ENCODE peak calls at places on chromosomes 13 and 19, in seven cellular contexts. B is HCT116, C is H1, D is K562, L is SK-N-SH, P is HepG2, K is GM12878. J is an unnamed sample.

GRCh38 chr13:95168191-95168590 is 133.1 kb downstream of the ABCC4 start:
- DNase-seq in B (no peak), C (no peak), D (no peak), L (no peak), P (no peak), K (no peak), J (no peak)

GRCh38 chr19:35846038-35846668 is 6.2 kb downstream of the NPHS1 start:
- DNase-seq in B (no peak), C (peak), D (no peak), L (no peak), P (no peak), K (no peak), J (peak)

GRCh38 chr19:3902317-3902973 is 22.0 kb downstream of the ATCAY start:
- DNase-seq in B (no peak), C (no peak), D (no peak), L (no peak), P (no peak), K (no peak), J (peak)

GRCh38 chr13:109628251-109628699 is 158.1 kb downstream of the IRS2 start:
- DNase-seq in B (no peak), C (no peak), D (no peak), L (no peak), P (no peak), K (no peak), J (no peak)

GRCh38 chr19:3186377-3186688 is 603 bp downstream of the NCLN start:
- DNase-seq in B (no peak), C (no peak), D (no peak), L (peak), P (no peak), K (no peak), J (no peak)

GRCh38 chr13:32731576-32731975 is 145.3 kb downstream of the PDS5B start:
- DNase-seq in B (no peak), C (no peak), D (no peak), L (no peak), P (no peak), K (no peak), J (no peak)

GRCh38 chr19:6772028-6772865 is at the start of gene VAV1:
- DNase-seq in B (no peak), C (no peak), D (peak), L (peak), P (no peak), K (peak), J (no peak)

GRCh38 chr13:39249971-39250370 is 211.7 kb downstream of the NHLRC3 start:
- DNase-seq in B (no peak), C (no peak), D (no peak), L (no peak), P (no peak), K (no peak), J (no peak)

GRCh38 chr13:44132710-44133109 is 240.9 kb upstream of the SERP2 start:
- DNase-seq in B (peak), C (no peak), D (no peak), L (no peak), P (no peak), K (no peak), J (no peak)

GRCh38 chr19:399370-399769 is 9.6 kb downstream of the C2CD4C start:
- DNase-seq in B (no peak), C (no peak), D (no peak), L (no peak), P (no peak), K (no peak), J (no peak)

GRCh38 chr13:78160793-78161192 is 242.2 kb upstream of the EDNRB start:
- DNase-seq in B (no peak), C (no peak), D (no peak), L (no peak), P (no peak), K (no peak), J (no peak)

GRCh38 chr19:47713046-47714021 is at the start of gene EHD2:
- DNase-seq in B (no peak), C (peak), D (peak), L (peak), P (no peak), K (no peak), J (no peak)

GRCh38 chr19:18939922-18940775 is 868 bp downstream of the HOMER3 start:
- DNase-seq in B (no peak), C (peak), D (no peak), L (peak), P (no peak), K (no peak), J (no peak)

GRCh38 chr13:102825921-102826706 is 19.7 kb upstream of the ERCC5 start:
- DNase-seq in B (no peak), C (no peak), D (no peak), L (no peak), P (no peak), K (no peak), J (no peak)

GRCh38 chr13:113880651-113881611 is 17.1 kb upstream of the GAS6 start:
- DNase-seq in B (no peak), C (no peak), D (no peak), L (no peak), P (no peak), K (no peak), J (no peak)

GRCh38 chr19:15038304-15038703 is 11.0 kb upstream of the CASP14 start:
- DNase-seq in B (no peak), C (no peak), D (no peak), L (no peak), P (no peak), K (no peak), J (no peak)

GRCh38 chr19:6258812-6259311 is 20.9 kb downstream of the MLLT1 start:
- DNase-seq in B (no peak), C (no peak), D (no peak), L (no peak), P (no peak), K (no peak), J (no peak)

GRCh38 chr13:45119469-45119989 is 781 bp upstream of the GTF2F2 start:
- DNase-seq in B (no peak), C (no peak), D (no peak), L (peak), P (no peak), K (peak), J (no peak)

GRCh38 chr13:37878921-37879320 is 9.3 kb upstream of the TRPC4 start:
- DNase-seq in B (no peak), C (no peak), D (no peak), L (no peak), P (no peak), K (no peak), J (no peak)

GRCh38 chr13:92849381-92849780 is 377.2 kb upstream of the GPC6 start:
- DNase-seq in B (no peak), C (no peak), D (no peak), L (no peak), P (no peak), K (no peak), J (no peak)

GRCh38 chr13:106491928-106492327 is 43.5 kb downstream of the EFNB2 start:
- DNase-seq in B (no peak), C (no peak), D (no peak), L (no peak), P (no peak), K (no peak), J (no peak)

GRCh38 chr13:40318366-40318765 is 348.1 kb downstream of the FOXO1 start:
- DNase-seq in B (no peak), C (no peak), D (no peak), L (peak), P (no peak), K (no peak), J (no peak)

GRCh38 chr19:29588095-29588494 is 18.0 kb upstream of the POP4 start:
- DNase-seq in B (no peak), C (no peak), D (no peak), L (no peak), P (no peak), K (no peak), J (no peak)

GRCh38 chr19:35290381-35291135 is 1.4 kb upstream of the MAG start:
- DNase-seq in B (no peak), C (no peak), D (no peak), L (no peak), P (no peak), K (no peak), J (no peak)

GRCh38 chr13:49635599-49636433 is 7.5 kb downstream of the ARL11 start:
- DNase-seq in B (no peak), C (peak), D (no peak), L (no peak), P (peak), K (peak), J (no peak)

GRCh38 chr19:6047741-6048231 is 62.5 kb downstream of the RFX2 start:
- DNase-seq in B (peak), C (peak), D (peak), L (peak), P (peak), K (no peak), J (peak)

GRCh38 chr13:100363874-100364273 is 224.7 kb downstream of the GGACT start:
- DNase-seq in B (no peak), C (no peak), D (no peak), L (no peak), P (no peak), K (no peak), J (no peak)

GRCh38 chr13:105165449-105166125 is 1369.9 kb downstream of the EFNB2 start:
- DNase-seq in B (no peak), C (no peak), D (no peak), L (no peak), P (no peak), K (peak), J (no peak)

GRCh38 chr13:111323950-111324651 is 3.7 kb downstream of the TEX29 start:
- DNase-seq in B (no peak), C (no peak), D (no peak), L (no peak), P (no peak), K (no peak), J (no peak)

GRCh38 chr13:99350191-99350590 is 43.0 kb upstream of the GPR183 start:
- DNase-seq in B (no peak), C (no peak), D (no peak), L (no peak), P (no peak), K (no peak), J (no peak)

GRCh38 chr19:2949939-2950285 is 5.1 kb upstream of the ZNF77 start:
- DNase-seq in B (no peak), C (no peak), D (peak), L (peak), P (peak), K (no peak), J (no peak)

GRCh38 chr13:44576396-44577235 is 486 bp upstream of the TSC22D1 start:
- DNase-seq in B (no peak), C (no peak), D (peak), L (peak), P (no peak), K (no peak), J (peak)

GRCh38 chr13:40789275-40790231 is at the start of gene SLC25A15:
- DNase-seq in B (peak), C (peak), D (peak), L (peak), P (peak), K (no peak), J (peak)

GRCh38 chr19:46413262-46414031 is at the start of gene CCDC8:
- DNase-seq in B (no peak), C (peak), D (peak), L (no peak), P (no peak), K (no peak), J (no peak)

GRCh38 chr13:49652691-49653305 is 24.5 kb downstream of the ARL11 start:
- DNase-seq in B (peak), C (peak), D (peak), L (peak), P (peak), K (no peak), J (peak)

GRCh38 chr13:22114630-22115311 is 443.9 kb downstream of the FGF9 start:
- DNase-seq in B (no peak), C (no peak), D (no peak), L (no peak), P (no peak), K (peak), J (no peak)
- TF ChIP-seq JUND in B (no peak), C (no peak), D (no peak), L (no peak), P (no peak), K (peak), J (no peak)

GRCh38 chr19:38336638-38337359 is 1.2 kb downstream of the CATSPERG start:
- DNase-seq in B (peak), C (peak), D (peak), L (peak), P (peak), K (peak), J (peak)

GRCh38 chr19:38331728-38332127 is 3.9 kb upstream of the CATSPERG start:
- DNase-seq in B (no peak), C (no peak), D (no peak), L (no peak), P (no peak), K (no peak), J (no peak)

GRCh38 chr19:38340927-38341326 is 5.3 kb downstream of the CATSPERG start:
- DNase-seq in B (no peak), C (no peak), D (no peak), L (no peak), P (no peak), K (no peak), J (no peak)

GRCh38 chr19:38335949-38336637 is 463 bp downstream of the CATSPERG start:
- DNase-seq in B (peak), C (peak), D (peak), L (peak), P (peak), K (peak), J (peak)

GRCh38 chr19:38337360-38337653 is 1.7 kb downstream of the CATSPERG start:
- DNase-seq in B (no peak), C (no peak), D (no peak), L (peak), P (peak), K (no peak), J (no peak)
- TF ChIP-seq JUND in B (no peak), C (no peak), D (no peak), L (no peak), P (no peak), K (no peak), J (no peak)

GRCh38 chr19:1475751-1476437 is 3.1 kb downstream of the C19orf25 start:
- DNase-seq in B (no peak), C (no peak), D (no peak), L (no peak), P (no peak), K (no peak), J (no peak)
- TF ChIP-seq JUND in B (no peak), C (no peak), D (no peak), L (no peak), P (no peak), K (no peak), J (no peak)

DNA sequence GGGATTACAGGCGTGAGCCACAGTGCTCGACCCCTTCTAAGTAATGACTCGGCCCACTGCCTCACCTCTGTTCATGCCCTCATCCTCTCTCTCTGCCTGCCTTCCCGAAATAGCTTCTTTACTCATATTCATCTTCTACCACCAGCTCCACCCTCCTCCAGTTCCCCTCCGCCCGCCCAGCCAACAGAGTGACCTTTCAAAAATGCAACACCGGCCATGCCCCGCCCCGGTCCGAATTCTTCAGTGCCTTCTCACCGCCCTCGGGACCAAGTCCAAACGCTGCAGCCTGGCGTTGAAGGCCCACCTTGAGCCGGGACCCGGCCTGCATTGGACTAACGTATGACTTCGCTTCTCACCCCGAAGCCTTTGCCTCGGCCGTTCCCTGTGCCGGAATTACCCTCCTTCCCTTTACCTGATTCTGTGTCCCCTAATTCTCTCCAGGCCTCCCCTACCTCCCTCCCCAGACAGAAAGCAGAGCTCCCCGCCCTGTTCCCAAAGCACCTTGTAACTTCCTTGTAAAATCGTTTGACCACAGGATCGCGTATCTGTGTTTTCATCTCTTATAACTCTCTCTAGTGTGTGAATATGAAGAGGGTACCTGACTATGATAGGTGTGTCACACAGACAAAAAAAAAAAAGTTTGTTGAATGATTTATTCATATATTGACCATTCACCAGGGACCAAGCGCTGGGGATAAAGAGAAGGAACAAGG is 8.1 kb upstream of the MUC16 start:
- DNase-seq in B (peak), C (no peak), D (no peak), L (no peak), P (no peak), K (no peak), J (peak)
- TF ChIP-seq JUND in B (peak), C (no peak), D (no peak), L (no peak), P (no peak), K (no peak), J (peak)

DNA sequence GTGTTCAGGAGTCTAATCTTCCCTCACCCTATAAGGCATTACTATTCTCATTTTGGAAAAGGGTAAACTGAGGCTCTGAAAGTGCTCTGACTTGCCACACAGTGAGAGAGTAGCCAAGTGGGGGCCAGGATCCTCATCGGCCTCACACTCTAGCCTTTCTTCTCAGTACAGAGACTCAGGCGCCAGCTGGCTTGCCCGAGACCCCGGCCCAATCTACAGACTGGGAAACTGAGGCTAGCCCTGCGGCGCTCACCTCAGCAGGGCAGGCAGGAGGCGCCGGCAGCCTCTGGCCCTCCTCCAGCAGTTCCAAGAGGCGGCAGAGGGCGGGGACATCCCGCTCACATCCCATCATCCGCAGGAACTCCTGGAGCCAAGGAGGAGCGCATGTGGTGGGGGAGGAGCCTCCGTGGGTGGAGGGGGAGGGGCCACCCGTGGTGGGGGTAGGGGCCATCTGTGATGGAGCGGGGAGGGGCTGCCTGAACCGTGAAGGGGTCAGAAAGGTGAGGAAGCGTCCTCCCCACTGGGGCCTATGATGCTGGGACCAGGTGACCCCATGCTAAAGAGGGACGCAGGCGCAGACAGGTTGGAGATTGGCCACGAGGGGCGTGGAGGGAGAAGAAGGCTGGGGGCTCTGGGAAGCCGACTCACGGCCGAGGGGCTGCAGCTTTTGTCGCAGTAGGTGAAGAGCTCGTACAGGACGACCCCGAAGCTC is 8.7 kb upstream of the INSL3 start:
- DNase-seq in B (peak), C (peak), D (peak), L (peak), P (no peak), K (no peak), J (peak)
- TF ChIP-seq JUND in B (no peak), C (no peak), D (no peak), L (no peak), P (no peak), K (no peak), J (no peak)

DNA sequence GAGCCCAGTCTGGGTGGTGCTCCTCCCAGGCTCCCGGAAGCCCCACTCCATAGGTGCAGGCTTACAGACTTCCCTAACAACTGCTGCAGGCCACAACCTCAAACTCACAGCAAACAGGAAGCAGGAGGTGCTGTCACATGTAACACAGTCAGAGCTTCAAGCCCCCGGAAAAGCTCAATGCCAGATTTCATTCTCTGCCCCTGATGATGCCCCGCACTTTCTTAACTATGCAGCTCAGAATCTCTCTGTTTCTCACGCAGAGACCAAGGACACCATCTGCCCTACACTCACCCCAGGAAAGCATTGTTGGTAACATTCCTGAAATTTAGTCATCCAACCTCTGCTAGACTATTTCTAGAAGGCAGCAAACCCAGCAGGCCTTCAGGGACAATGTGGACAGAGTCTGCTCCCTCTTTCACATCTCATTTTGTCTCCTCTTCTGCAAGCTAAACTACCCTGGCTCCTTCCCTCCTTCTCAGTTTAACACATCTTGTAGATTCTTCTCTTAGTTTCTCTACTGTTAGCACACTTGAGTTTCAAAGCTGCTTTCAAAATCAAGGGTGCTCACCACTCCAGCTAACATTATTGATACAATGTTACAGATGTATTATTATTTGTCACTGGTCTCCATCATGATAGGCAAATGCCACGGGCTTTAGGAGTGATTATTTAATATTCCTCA is 162.5 kb downstream of the KCTD12 start:
- DNase-seq in B (no peak), C (peak), D (no peak), L (no peak), P (no peak), K (no peak), J (no peak)
- TF ChIP-seq JUND in B (no peak), C (no peak), D (no peak), L (peak), P (no peak), K (no peak), J (no peak)

J was measured in T47D.